ENCODE peak calls at places on chromosome 4, in nine cellular contexts. One of them, this sample, is unnamed.

GRCh38 chr4:48832571-48832970 is 1.7 kb downstream of the OCIAD1 start:
- DNase-seq in ACHN: no peak
- DNase-seq in psoas muscle: no peak
- DNase-seq in uterus: no peak
- DNase-seq in stimulated activated CD8-positive, alpha-beta memory T cell treated with anti-CD3 and anti-CD28 coated beads, Interleukin-2, amount 100 ng/mL, for 48 hours: no peak
- DNase-seq in endothelial cell: no peak
- DNase-seq in NCI-H1436: no peak
- DNase-seq in SK-N-SH: no peak
- DNase-seq in DMS 273 treated with DMSO at 0.1 percent for 48 hours: no peak
- DNase-seq in this sample: no peak

GRCh38 chr4:82802906-82803305 is 4.3 kb upstream of the SCD5 start:
- DNase-seq in ACHN: no peak
- DNase-seq in psoas muscle: no peak
- DNase-seq in uterus: no peak
- DNase-seq in stimulated activated CD8-positive, alpha-beta memory T cell treated with anti-CD3 and anti-CD28 coated beads, Interleukin-2, amount 100 ng/mL, for 48 hours: no peak
- DNase-seq in endothelial cell: no peak
- DNase-seq in NCI-H1436: no peak
- DNase-seq in SK-N-SH: no peak
- DNase-seq in DMS 273 treated with DMSO at 0.1 percent for 48 hours: no peak
- DNase-seq in this sample: no peak

GRCh38 chr4:53682196-53682595 is 90.9 kb upstream of the LNX1 start:
- DNase-seq in ACHN: no peak
- DNase-seq in psoas muscle: no peak
- DNase-seq in uterus: no peak
- DNase-seq in stimulated activated CD8-positive, alpha-beta memory T cell treated with anti-CD3 and anti-CD28 coated beads, Interleukin-2, amount 100 ng/mL, for 48 hours: no peak
- DNase-seq in endothelial cell: no peak
- DNase-seq in NCI-H1436: no peak
- DNase-seq in SK-N-SH: no peak
- DNase-seq in DMS 273 treated with DMSO at 0.1 percent for 48 hours: no peak
- DNase-seq in this sample: no peak

GRCh38 chr4:10462876-10463275 is 5.7 kb upstream of the ZNF518B start:
- DNase-seq in ACHN: no peak
- DNase-seq in psoas muscle: no peak
- DNase-seq in uterus: no peak
- DNase-seq in stimulated activated CD8-positive, alpha-beta memory T cell treated with anti-CD3 and anti-CD28 coated beads, Interleukin-2, amount 100 ng/mL, for 48 hours: no peak
- DNase-seq in endothelial cell: no peak
- DNase-seq in NCI-H1436: no peak
- DNase-seq in SK-N-SH: no peak
- DNase-seq in DMS 273 treated with DMSO at 0.1 percent for 48 hours: no peak
- DNase-seq in this sample: no peak

GRCh38 chr4:145177906-145178538 is 2.4 kb downstream of the OTUD4 start:
- DNase-seq in ACHN: peak
- DNase-seq in psoas muscle: no peak
- DNase-seq in uterus: no peak
- DNase-seq in stimulated activated CD8-positive, alpha-beta memory T cell treated with anti-CD3 and anti-CD28 coated beads, Interleukin-2, amount 100 ng/mL, for 48 hours: no peak
- DNase-seq in endothelial cell: no peak
- DNase-seq in NCI-H1436: no peak
- DNase-seq in SK-N-SH: no peak
- DNase-seq in DMS 273 treated with DMSO at 0.1 percent for 48 hours: no peak
- DNase-seq in this sample: no peak

GRCh38 chr4:156705291-156705690 is 266.3 kb downstream of the PDGFC start:
- DNase-seq in ACHN: no peak
- DNase-seq in psoas muscle: no peak
- DNase-seq in uterus: no peak
- DNase-seq in stimulated activated CD8-positive, alpha-beta memory T cell treated with anti-CD3 and anti-CD28 coated beads, Interleukin-2, amount 100 ng/mL, for 48 hours: no peak
- DNase-seq in endothelial cell: no peak
- DNase-seq in NCI-H1436: no peak
- DNase-seq in SK-N-SH: no peak
- DNase-seq in DMS 273 treated with DMSO at 0.1 percent for 48 hours: no peak
- DNase-seq in this sample: no peak

GRCh38 chr4:76947369-76947768 is 2.2 kb upstream of the SEPTIN11 start:
- DNase-seq in ACHN: no peak
- DNase-seq in psoas muscle: no peak
- DNase-seq in uterus: no peak
- DNase-seq in stimulated activated CD8-positive, alpha-beta memory T cell treated with anti-CD3 and anti-CD28 coated beads, Interleukin-2, amount 100 ng/mL, for 48 hours: no peak
- DNase-seq in endothelial cell: no peak
- DNase-seq in NCI-H1436: no peak
- DNase-seq in SK-N-SH: no peak
- DNase-seq in DMS 273 treated with DMSO at 0.1 percent for 48 hours: no peak
- DNase-seq in this sample: no peak

GRCh38 chr4:153275380-153276276 is 68.9 kb upstream of the MND1 start:
- DNase-seq in ACHN: no peak
- DNase-seq in psoas muscle: no peak
- DNase-seq in uterus: no peak
- DNase-seq in stimulated activated CD8-positive, alpha-beta memory T cell treated with anti-CD3 and anti-CD28 coated beads, Interleukin-2, amount 100 ng/mL, for 48 hours: no peak
- DNase-seq in endothelial cell: no peak
- DNase-seq in NCI-H1436: no peak
- DNase-seq in SK-N-SH: no peak
- DNase-seq in DMS 273 treated with DMSO at 0.1 percent for 48 hours: no peak
- DNase-seq in this sample: no peak

GRCh38 chr4:40321671-40322131 is 13.4 kb upstream of the CHRNA9 start:
- DNase-seq in ACHN: no peak
- DNase-seq in psoas muscle: no peak
- DNase-seq in uterus: no peak
- DNase-seq in stimulated activated CD8-positive, alpha-beta memory T cell treated with anti-CD3 and anti-CD28 coated beads, Interleukin-2, amount 100 ng/mL, for 48 hours: no peak
- DNase-seq in endothelial cell: no peak
- DNase-seq in NCI-H1436: peak
- DNase-seq in SK-N-SH: no peak
- DNase-seq in DMS 273 treated with DMSO at 0.1 percent for 48 hours: no peak
- DNase-seq in this sample: no peak

GRCh38 chr4:172356002-172356401 is 542.8 kb downstream of the GALNTL6 start:
- DNase-seq in ACHN: no peak
- DNase-seq in psoas muscle: no peak
- DNase-seq in uterus: no peak
- DNase-seq in stimulated activated CD8-positive, alpha-beta memory T cell treated with anti-CD3 and anti-CD28 coated beads, Interleukin-2, amount 100 ng/mL, for 48 hours: no peak
- DNase-seq in endothelial cell: no peak
- DNase-seq in NCI-H1436: no peak
- DNase-seq in SK-N-SH: no peak
- DNase-seq in DMS 273 treated with DMSO at 0.1 percent for 48 hours: no peak
- DNase-seq in this sample: no peak

GRCh38 chr4:22515145-22515887 is 550 bp downstream of the ADGRA3 start:
- DNase-seq in ACHN: peak
- DNase-seq in psoas muscle: peak
- DNase-seq in uterus: peak
- DNase-seq in stimulated activated CD8-positive, alpha-beta memory T cell treated with anti-CD3 and anti-CD28 coated beads, Interleukin-2, amount 100 ng/mL, for 48 hours: peak
- DNase-seq in endothelial cell: peak
- DNase-seq in NCI-H1436: peak
- DNase-seq in SK-N-SH: peak
- DNase-seq in DMS 273 treated with DMSO at 0.1 percent for 48 hours: peak
- DNase-seq in this sample: no peak

GRCh38 chr4:167210166-167210565 is 24.1 kb downstream of the SPOCK3 start:
- DNase-seq in ACHN: no peak
- DNase-seq in psoas muscle: no peak
- DNase-seq in uterus: no peak
- DNase-seq in stimulated activated CD8-positive, alpha-beta memory T cell treated with anti-CD3 and anti-CD28 coated beads, Interleukin-2, amount 100 ng/mL, for 48 hours: no peak
- DNase-seq in endothelial cell: no peak
- DNase-seq in NCI-H1436: peak
- DNase-seq in SK-N-SH: no peak
- DNase-seq in DMS 273 treated with DMSO at 0.1 percent for 48 hours: no peak
- DNase-seq in this sample: no peak

GRCh38 chr4:81684357-81684756 is 212.7 kb upstream of the RASGEF1B start:
- DNase-seq in ACHN: no peak
- DNase-seq in psoas muscle: no peak
- DNase-seq in uterus: no peak
- DNase-seq in stimulated activated CD8-positive, alpha-beta memory T cell treated with anti-CD3 and anti-CD28 coated beads, Interleukin-2, amount 100 ng/mL, for 48 hours: no peak
- DNase-seq in endothelial cell: no peak
- DNase-seq in NCI-H1436: no peak
- DNase-seq in SK-N-SH: no peak
- DNase-seq in DMS 273 treated with DMSO at 0.1 percent for 48 hours: peak
- DNase-seq in this sample: no peak